ENCODE peak calls at places on chromosomes 16 and 17, in four cellular contexts. R is lower leg skin, A is endodermal cell, G is uterus. Y is an unnamed sample.

GRCh38 chr17:7887038-7887481 is 1.5 kb upstream of the CHD3 start:
- DNase-seq in R (no peak), G (no peak), A (no peak), Y (no peak)

GRCh38 chr17:19771971-19772630 is 24.0 kb upstream of the ALDH3A1 start:
- DNase-seq in G (no peak), R (no peak), A (no peak), Y (no peak)

GRCh38 chr16:10871157-10871991 is 5.6 kb upstream of the CIITA start:
- DNase-seq in R (peak), G (peak), A (no peak), Y (no peak)

GRCh38 chr17:76772842-76773521 is 35.1 kb downstream of the MFSD11 start:
- DNase-seq in G (peak), R (no peak), A (peak), Y (no peak)

GRCh38 chr16:86519007-86519648 is 8.8 kb downstream of the FOXF1 start:
- DNase-seq in A (no peak), G (no peak), R (no peak), Y (no peak)

GRCh38 chr17:57986841-57987581 is 1.0 kb downstream of the VEZF1 start:
- DNase-seq in R (peak), A (peak), G (peak), Y (no peak)

GRCh38 chr17:75011788-75012319 is 616 bp upstream of the MRPL58 start:
- DNase-seq in G (peak), R (peak), A (no peak), Y (no peak)

GRCh38 chr16:34802848-34803599 is 1343.6 kb downstream of the TP53TG3F start:
- DNase-seq in G (no peak), A (no peak), R (peak), Y (no peak)

GRCh38 chr17:58409432-58409831 is 7.9 kb downstream of the RNF43 start:
- DNase-seq in R (no peak), G (no peak), A (no peak), Y (no peak)

GRCh38 chr16:80023865-80024264 is 423.3 kb upstream of the MAF start:
- DNase-seq in A (no peak), G (no peak), R (no peak), Y (no peak)

GRCh38 chr16:5496013-5496412 is 398.4 kb upstream of the EEF2KMT start:
- DNase-seq in R (no peak), A (no peak), G (no peak), Y (no peak)

GRCh38 chr16:5488581-5488980 is 391.0 kb upstream of the EEF2KMT start:
- DNase-seq in A (no peak), G (no peak), R (no peak), Y (no peak)

GRCh38 chr16:5487728-5488127 is 390.1 kb upstream of the EEF2KMT start:
- DNase-seq in A (no peak), R (no peak), G (no peak), Y (no peak)

DNA sequence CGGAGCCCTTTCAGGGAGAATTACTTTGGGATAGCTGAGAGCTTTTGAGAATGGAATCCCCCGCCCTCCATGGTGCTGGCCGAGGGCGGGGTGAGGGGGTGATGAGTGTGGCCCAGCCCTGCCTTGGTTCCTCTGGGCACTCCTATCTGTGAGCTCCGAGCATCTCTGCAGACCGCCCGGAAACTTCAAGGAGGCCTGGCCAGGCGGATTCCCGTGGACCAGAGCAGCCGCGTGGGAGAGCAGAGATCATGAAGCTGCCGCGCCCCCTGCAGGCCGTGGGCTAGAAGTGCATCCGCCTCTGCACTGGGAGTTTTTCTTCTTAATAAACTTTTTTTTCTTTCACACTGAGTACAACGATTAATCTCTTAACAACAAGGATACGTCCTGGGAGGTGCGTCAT is 392.9 kb upstream of the EEF2KMT start:
- DNase-seq in R (no peak), G (no peak), A (peak), Y (no peak)
- TF ChIP-seq CTCF in R (no peak), G (no peak), A (peak), Y (peak)

DNA sequence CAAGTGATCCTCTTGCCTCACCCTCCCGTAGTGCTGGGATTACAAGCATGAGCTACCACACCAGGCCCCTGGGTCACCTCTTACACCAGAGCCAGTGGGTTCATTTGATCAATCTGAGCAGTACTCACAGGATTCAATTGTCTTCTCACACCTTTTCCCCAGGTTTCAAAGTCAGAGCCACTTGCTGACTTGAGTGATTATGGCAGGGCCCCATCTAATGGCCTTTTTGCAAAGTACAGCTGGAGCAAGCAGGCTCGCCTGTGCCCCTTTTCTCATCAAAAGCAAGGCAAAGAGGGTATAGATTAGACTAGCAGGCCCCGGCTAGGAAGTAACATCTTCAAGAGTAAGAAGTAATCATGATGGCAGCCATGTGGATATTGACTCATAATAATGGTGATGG is 114.8 kb upstream of the NOL11 start:
- DNase-seq in G (no peak), A (peak), R (peak), Y (no peak)
- TF ChIP-seq CTCF in G (no peak), A (peak), R (no peak), Y (no peak)

GRCh38 chr17:62910277-62910676 is 55.8 kb upstream of the TANC2 start:
- DNase-seq in R (no peak), G (no peak), A (peak), Y (no peak)
- TF ChIP-seq CTCF in R (no peak), G (no peak), A (no peak), Y (no peak)

DNA sequence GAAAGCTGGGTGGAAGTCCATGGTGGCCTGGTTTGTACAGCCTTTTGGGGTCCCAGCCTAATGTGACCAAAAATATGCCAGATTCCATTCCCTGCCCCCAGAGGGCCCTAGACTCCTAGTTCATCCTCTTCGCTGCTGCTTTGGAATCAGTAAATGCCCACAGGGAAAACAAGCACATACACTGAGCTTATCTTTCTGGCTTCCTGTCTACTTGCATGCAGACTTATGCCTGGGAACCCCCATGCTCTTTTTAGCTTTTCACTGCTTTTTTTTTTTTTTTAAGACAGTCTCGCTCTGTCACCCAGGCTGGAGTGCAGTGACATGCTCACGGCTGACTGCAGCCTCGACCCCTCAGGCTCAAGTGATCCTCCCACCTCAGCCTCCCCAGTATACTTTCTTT is 6.2 kb upstream of the CD300LG start:
- DNase-seq in G (no peak), R (no peak), A (no peak), Y (no peak)
- TF ChIP-seq CTCF in G (no peak), R (no peak), A (peak), Y (no peak)

DNA sequence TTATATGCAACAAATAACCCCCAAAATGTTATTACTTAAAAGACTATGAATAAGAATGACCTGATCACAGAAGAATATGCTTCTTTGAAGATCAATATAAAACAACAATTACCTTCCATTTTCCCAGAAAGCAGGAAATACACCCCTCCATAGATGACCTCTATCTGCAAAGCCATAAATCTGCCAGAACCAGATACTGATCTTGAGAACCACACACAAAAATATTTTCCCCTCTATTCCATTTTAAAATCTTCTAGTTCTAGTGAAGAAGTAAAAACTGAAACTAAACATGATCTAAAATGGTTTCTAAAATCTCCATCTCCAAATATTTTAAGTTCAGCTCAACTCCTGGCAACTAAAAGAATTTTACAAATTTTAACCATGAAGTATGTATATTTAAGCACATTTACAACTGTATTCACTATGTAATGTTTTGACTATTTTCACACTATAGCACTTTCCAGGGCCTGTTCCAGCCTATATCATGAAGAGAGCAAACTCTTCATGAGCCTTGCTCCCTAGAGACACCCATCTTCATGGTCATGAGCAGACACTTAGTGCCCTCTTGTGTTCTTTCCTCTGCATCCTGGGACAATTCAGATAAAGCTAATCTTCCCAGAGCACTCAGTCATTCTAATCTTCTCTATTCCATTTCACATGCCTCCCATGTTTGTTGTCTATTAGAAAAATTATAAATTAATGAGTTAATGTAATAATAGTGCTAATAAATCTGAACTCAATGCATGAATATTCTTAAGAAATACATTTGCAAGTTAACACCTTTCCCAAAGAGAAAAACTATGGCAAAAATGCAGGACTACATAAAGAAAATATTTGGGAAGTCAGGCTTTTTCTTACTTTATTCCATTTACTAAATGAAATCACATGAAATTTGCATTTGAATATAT is 87.0 kb downstream of the HELZ start:
- DNase-seq in G (no peak), R (no peak), A (no peak), Y (no peak)
- TF ChIP-seq CTCF in G (no peak), R (no peak), A (peak), Y (no peak)

DNA sequence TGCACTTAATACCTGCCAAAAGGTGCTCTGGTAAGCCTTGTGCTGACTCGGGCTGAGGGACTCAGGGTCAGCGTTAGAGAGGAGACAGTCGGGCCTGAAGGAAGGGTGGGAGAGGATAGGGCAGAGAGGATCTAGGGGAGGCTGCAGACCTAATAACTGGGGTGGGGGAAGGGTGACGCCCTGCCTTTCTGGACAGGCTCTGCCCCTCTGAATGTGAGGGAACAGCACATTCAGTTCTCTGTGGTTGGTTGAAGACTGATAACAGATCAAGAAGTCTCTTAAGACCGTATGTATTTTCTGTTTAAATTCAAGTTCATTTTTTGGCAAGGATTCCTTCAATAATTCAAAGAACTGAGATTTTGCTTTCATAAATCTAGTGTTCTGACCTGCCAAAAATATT is 56.2 kb upstream of the TEKT3 start:
- DNase-seq in R (no peak), G (no peak), A (peak), Y (no peak)
- TF ChIP-seq CTCF in R (no peak), G (no peak), A (no peak), Y (no peak)

DNA sequence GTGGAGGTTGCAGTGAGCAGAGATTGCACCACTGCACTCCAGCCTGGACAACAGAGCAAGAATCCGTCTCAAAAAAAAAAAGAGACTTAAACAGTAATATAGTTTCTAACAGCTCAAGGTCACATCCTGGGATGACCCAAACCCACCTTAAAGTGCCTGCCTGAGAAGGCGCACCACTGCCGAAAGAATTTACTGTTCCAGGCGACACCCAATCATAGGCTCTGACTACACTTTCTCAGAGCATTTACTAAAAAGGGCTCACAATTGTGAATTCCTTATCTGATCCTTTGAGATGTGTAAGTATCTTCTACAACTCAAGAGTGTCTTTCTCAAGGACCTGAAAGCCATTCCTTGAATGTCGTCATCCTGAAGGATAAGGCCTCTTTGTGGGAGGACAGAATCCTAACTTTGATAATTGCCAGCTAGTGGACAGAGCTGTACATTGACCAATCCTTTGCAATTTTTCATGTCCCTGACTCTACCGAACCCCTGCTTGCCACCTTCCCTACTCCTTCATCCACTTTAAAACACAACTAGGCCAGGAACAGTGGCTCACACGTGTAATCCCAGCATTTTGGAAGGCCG is 2.6 kb upstream of the ST3GAL2 start:
- DNase-seq in G (no peak), R (no peak), A (no peak), Y (no peak)
- TF ChIP-seq CTCF in G (no peak), R (no peak), A (no peak), Y (no peak)

GRCh38 chr17:4719146-4719545 is 8.7 kb downstream of the ARRB2 start:
- DNase-seq in G (no peak), A (no peak), R (no peak), Y (no peak)

GRCh38 chr17:4722678-4723240 is 8.5 kb upstream of the MED11 start:
- DNase-seq in A (no peak), G (no peak), R (no peak), Y (no peak)

GRCh38 chr17:4721203-4722135 is 9.8 kb upstream of the MED11 start:
- DNase-seq in R (no peak), G (no peak), A (peak), Y (no peak)

GRCh38 chr17:4719684-4720221 is 9.3 kb downstream of the ARRB2 start:
- DNase-seq in A (no peak), R (no peak), G (no peak), Y (no peak)

GRCh38 chr17:4720787-4721186 is 10.4 kb downstream of the ARRB2 start:
- DNase-seq in R (no peak), A (no peak), G (no peak), Y (no peak)
- TF ChIP-seq CTCF in R (no peak), A (no peak), G (no peak), Y (no peak)

GRCh38 chr16:29824589-29825144 is 4.4 kb downstream of the MVP start:
- DNase-seq in G (no peak), R (no peak), A (no peak), Y (no peak)
- TF ChIP-seq CTCF in G (no peak), R (no peak), A (no peak), Y (no peak)

GRCh38 chr16:30658731-30659506 is 688 bp downstream of the FBRS start:
- DNase-seq in G (peak), A (peak), R (peak), Y (peak)
- TF ChIP-seq CTCF in G (peak), A (peak), R (no peak), Y (no peak)